ENCODE peak calls at places on chromosomes 16 and 17, in seven cellular contexts. One of them, this sample, is unnamed.

GRCh38 chr17:57455063-57455914 is 199.0 kb downstream of the MSI2 start:
- DNase-seq in mesendoderm: no peak
- DNase-seq in H9: no peak
- DNase-seq in IMR-90: peak; percentile 57
- DNase-seq in mesenchymal stem cell: peak; percentile 43
- DNase-seq in trophoblast cell: no peak
- DNase-seq in H1: no peak
- DNase-seq in this sample: no peak

GRCh38 chr16:11479916-11480315 is 106.8 kb downstream of the LITAF start:
- DNase-seq in mesendoderm: no peak
- DNase-seq in H9: no peak
- DNase-seq in IMR-90: no peak
- DNase-seq in mesenchymal stem cell: no peak
- DNase-seq in trophoblast cell: no peak
- DNase-seq in H1: no peak
- DNase-seq in this sample: no peak

GRCh38 chr16:86479419-86479818 is 30.9 kb upstream of the FOXF1 start:
- DNase-seq in mesendoderm: no peak
- DNase-seq in H9: no peak
- DNase-seq in IMR-90: peak; percentile 64
- DNase-seq in mesenchymal stem cell: peak; percentile 88
- DNase-seq in trophoblast cell: no peak
- DNase-seq in H1: no peak
- DNase-seq in this sample: no peak

GRCh38 chr17:73194514-73195222 is 1.8 kb downstream of the COG1 start:
- DNase-seq in mesendoderm: no peak
- DNase-seq in H9: no peak
- DNase-seq in IMR-90: peak; percentile 90
- DNase-seq in mesenchymal stem cell: peak; percentile 23
- DNase-seq in trophoblast cell: no peak
- DNase-seq in H1: no peak
- DNase-seq in this sample: no peak

GRCh38 chr16:84763164-84763563 is 56.6 kb upstream of the CRISPLD2 start:
- DNase-seq in mesendoderm: no peak
- DNase-seq in H9: no peak
- DNase-seq in IMR-90: no peak
- DNase-seq in mesenchymal stem cell: no peak
- DNase-seq in trophoblast cell: no peak
- DNase-seq in H1: no peak
- DNase-seq in this sample: no peak

GRCh38 chr17:8606415-8606814 is 24.1 kb downstream of the MYH10 start:
- DNase-seq in mesendoderm: no peak
- DNase-seq in H9: no peak
- DNase-seq in IMR-90: no peak
- DNase-seq in mesenchymal stem cell: peak; percentile 18
- DNase-seq in trophoblast cell: no peak
- DNase-seq in H1: no peak
- DNase-seq in this sample: no peak

GRCh38 chr17:17109896-17110295 is 67.6 kb downstream of the MPRIP start:
- DNase-seq in mesendoderm: no peak
- DNase-seq in H9: no peak
- DNase-seq in IMR-90: no peak
- DNase-seq in mesenchymal stem cell: no peak
- DNase-seq in trophoblast cell: no peak
- DNase-seq in H1: no peak
- DNase-seq in this sample: no peak

GRCh38 chr16:67249178-67249759 is 490 bp downstream of the SLC9A5 start:
- DNase-seq in mesendoderm: no peak
- DNase-seq in H9: no peak
- DNase-seq in IMR-90: no peak
- DNase-seq in mesenchymal stem cell: peak; percentile 34
- DNase-seq in trophoblast cell: no peak
- DNase-seq in H1: no peak
- DNase-seq in this sample: no peak

GRCh38 chr17:81036128-81036891 is 1.4 kb downstream of the BAIAP2 start:
- DNase-seq in mesendoderm: no peak
- DNase-seq in H9: no peak
- DNase-seq in IMR-90: no peak
- DNase-seq in mesenchymal stem cell: peak; percentile 28
- DNase-seq in trophoblast cell: no peak
- DNase-seq in H1: no peak
- DNase-seq in this sample: no peak

GRCh38 chr16:4450921-4451619 is 23.4 kb downstream of the NMRAL1 start:
- DNase-seq in mesendoderm: peak; percentile 30
- DNase-seq in H9: no peak
- DNase-seq in IMR-90: no peak
- DNase-seq in mesenchymal stem cell: no peak
- DNase-seq in trophoblast cell: no peak
- DNase-seq in H1: no peak
- DNase-seq in this sample: no peak
- H2AK5ac ChIP-seq in mesendoderm: no peak overlapping the region
- H2AK5ac ChIP-seq in H9: no peak overlapping the region
- H2AK5ac ChIP-seq in IMR-90: no peak overlapping the region
- H2AK5ac ChIP-seq in mesenchymal stem cell: no peak overlapping the region
- H2AK5ac ChIP-seq in trophoblast cell: no peak overlapping the region
- H2AK5ac ChIP-seq in H1: no peak overlapping the region
- H2AK5ac ChIP-seq in this sample: no peak overlapping the region

GRCh38 chr17:41131979-41132378 is 8.0 kb upstream of the KRTAP4-12 start:
- DNase-seq in mesendoderm: no peak
- DNase-seq in H9: no peak
- DNase-seq in IMR-90: peak; percentile 67
- DNase-seq in mesenchymal stem cell: no peak
- DNase-seq in trophoblast cell: no peak
- DNase-seq in H1: no peak
- DNase-seq in this sample: no peak
- H4K8ac ChIP-seq in mesendoderm: no peak overlapping the region
- H4K8ac ChIP-seq in H9: no peak overlapping the region
- H4K8ac ChIP-seq in IMR-90: peak overlapping the region; percentile 31
- H4K8ac ChIP-seq in mesenchymal stem cell: no peak overlapping the region
- H4K8ac ChIP-seq in trophoblast cell: no peak overlapping the region
- H4K8ac ChIP-seq in H1: no peak overlapping the region
- H4K8ac ChIP-seq in this sample: no peak overlapping the region

GRCh38 chr16:77788196-77789084 is at the start of gene VAT1L:
- DNase-seq in mesendoderm: peak; percentile 71
- DNase-seq in H9: peak; percentile 69
- DNase-seq in IMR-90: peak; percentile 63
- DNase-seq in mesenchymal stem cell: peak; percentile 80
- DNase-seq in trophoblast cell: no peak
- DNase-seq in H1: peak; percentile 7
- DNase-seq in this sample: peak; percentile 57

GRCh38 chr16:77790964-77791363 is 2.6 kb downstream of the VAT1L start:
- DNase-seq in mesendoderm: no peak
- DNase-seq in H9: no peak
- DNase-seq in IMR-90: peak; percentile 36
- DNase-seq in mesenchymal stem cell: no peak
- DNase-seq in trophoblast cell: no peak
- DNase-seq in H1: no peak
- DNase-seq in this sample: no peak

GRCh38 chr16:77787452-77787851 is 912 bp upstream of the VAT1L start:
- DNase-seq in mesendoderm: no peak
- DNase-seq in H9: no peak
- DNase-seq in IMR-90: no peak
- DNase-seq in mesenchymal stem cell: no peak
- DNase-seq in trophoblast cell: no peak
- DNase-seq in H1: no peak
- DNase-seq in this sample: no peak

GRCh38 chr16:77789085-77789611 is 784 bp downstream of the VAT1L start:
- DNase-seq in mesendoderm: peak; percentile 34
- DNase-seq in H9: peak; percentile 39
- DNase-seq in IMR-90: no peak
- DNase-seq in mesenchymal stem cell: no peak
- DNase-seq in trophoblast cell: no peak
- DNase-seq in H1: no peak
- DNase-seq in this sample: no peak

DNA sequence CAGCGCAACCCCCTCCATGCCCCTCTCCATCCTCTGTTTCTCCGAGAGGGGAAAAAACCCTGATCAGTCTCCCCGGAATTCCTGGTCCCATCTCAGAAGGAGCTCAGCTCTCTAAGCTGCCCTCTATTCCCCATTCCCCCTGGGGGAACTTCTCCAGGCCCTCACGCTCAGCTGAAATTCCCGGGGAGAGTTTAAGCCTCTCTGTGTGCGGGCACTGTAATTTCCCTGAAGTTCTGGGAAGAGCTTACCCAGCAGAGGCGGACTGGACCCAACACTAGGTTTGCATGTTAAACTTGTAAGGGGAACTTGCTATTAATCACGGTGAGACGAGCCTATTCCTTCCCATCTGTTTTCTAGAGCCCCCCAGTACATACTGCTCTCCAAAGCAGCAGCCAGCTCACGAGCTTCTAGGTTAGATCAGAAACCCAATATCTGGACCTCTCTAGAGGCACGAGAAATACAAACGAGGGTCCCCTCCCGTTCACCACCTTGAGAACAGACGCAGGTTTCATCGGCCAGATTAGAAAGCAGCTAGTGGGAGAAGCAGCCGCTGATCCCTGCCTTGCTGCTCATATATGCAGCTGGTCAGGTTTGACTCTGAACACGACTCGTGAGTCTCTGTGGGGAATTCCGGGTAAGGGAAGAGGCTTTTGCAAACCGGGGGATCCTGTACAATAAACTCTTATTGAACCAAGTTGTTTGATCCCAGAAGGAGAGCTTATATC is 1.4 kb downstream of the VAT1L start:
- DNase-seq in mesendoderm: peak; percentile 11
- DNase-seq in H9: no peak
- DNase-seq in IMR-90: no peak
- DNase-seq in mesenchymal stem cell: no peak
- DNase-seq in trophoblast cell: no peak
- DNase-seq in H1: no peak
- DNase-seq in this sample: no peak
- H3K27me3 ChIP-seq in mesendoderm: peaks cover 2% of the 10 kb centered on the region
- H3K27me3 ChIP-seq in H9: peaks cover 10% of the 10 kb centered on the region
- H3K27me3 ChIP-seq in IMR-90: peaks cover 4% of the 10 kb centered on the region
- H3K27me3 ChIP-seq in mesenchymal stem cell: peaks cover 58% of the 10 kb centered on the region
- H3K27me3 ChIP-seq in trophoblast cell: peaks cover 20% of the 10 kb centered on the region
- H3K27me3 ChIP-seq in H1: no peaks in the 10 kb centered on the region
- H3K27me3 ChIP-seq in this sample: no peaks in the 10 kb centered on the region

DNA sequence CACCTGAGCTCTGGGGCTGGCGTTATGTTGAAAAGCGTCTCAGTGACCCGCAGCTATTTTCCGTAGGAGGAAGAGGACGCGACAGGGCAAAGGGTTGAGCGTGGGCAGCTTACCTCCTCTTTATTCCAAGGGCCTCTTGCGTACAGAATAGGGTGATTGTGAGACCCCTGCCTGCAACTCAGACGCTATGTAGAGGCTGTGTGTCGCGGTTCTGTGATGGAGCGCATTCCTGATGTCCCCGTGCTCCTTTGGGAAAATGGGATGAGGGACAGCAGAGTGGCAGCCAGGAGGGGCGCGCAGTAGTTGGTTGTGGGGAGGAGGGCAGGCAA is 533 bp upstream of the CDH8 start:
- DNase-seq in mesendoderm: peak; percentile 47
- DNase-seq in H9: no peak
- DNase-seq in IMR-90: no peak
- DNase-seq in mesenchymal stem cell: no peak
- DNase-seq in trophoblast cell: no peak
- DNase-seq in H1: no peak
- DNase-seq in this sample: peak; percentile 40
- H2AK5ac ChIP-seq in mesendoderm: no peak overlapping the region
- H2AK5ac ChIP-seq in H9: no peak overlapping the region
- H2AK5ac ChIP-seq in IMR-90: no peak overlapping the region
- H2AK5ac ChIP-seq in mesenchymal stem cell: no peak overlapping the region
- H2AK5ac ChIP-seq in trophoblast cell: no peak overlapping the region
- H2AK5ac ChIP-seq in H1: no peak overlapping the region
- H2AK5ac ChIP-seq in this sample: no peak overlapping the region

GRCh38 chr16:16830973-16831372 is 452.0 kb downstream of the NPIPA7 start:
- DNase-seq in mesendoderm: no peak
- DNase-seq in H9: no peak
- DNase-seq in IMR-90: no peak
- DNase-seq in mesenchymal stem cell: no peak
- DNase-seq in trophoblast cell: no peak
- DNase-seq in H1: no peak
- DNase-seq in this sample: no peak

GRCh38 chr16:16833165-16833564 is 454.2 kb downstream of the NPIPA7 start:
- DNase-seq in mesendoderm: no peak
- DNase-seq in H9: no peak
- DNase-seq in IMR-90: no peak
- DNase-seq in mesenchymal stem cell: no peak
- DNase-seq in trophoblast cell: no peak
- DNase-seq in H1: no peak
- DNase-seq in this sample: no peak

GRCh38 chr16:16828913-16829398 is 450.0 kb downstream of the NPIPA7 start:
- DNase-seq in mesendoderm: peak; percentile 65
- DNase-seq in H9: peak; percentile 29
- DNase-seq in IMR-90: no peak
- DNase-seq in mesenchymal stem cell: no peak
- DNase-seq in trophoblast cell: no peak
- DNase-seq in H1: no peak
- DNase-seq in this sample: no peak

GRCh38 chr16:16830401-16830800 is 451.5 kb downstream of the NPIPA7 start:
- DNase-seq in mesendoderm: peak; percentile 25
- DNase-seq in H9: no peak
- DNase-seq in IMR-90: no peak
- DNase-seq in mesenchymal stem cell: no peak
- DNase-seq in trophoblast cell: no peak
- DNase-seq in H1: no peak
- DNase-seq in this sample: no peak
- H4K8ac ChIP-seq in mesendoderm: no peak overlapping the region
- H4K8ac ChIP-seq in H9: no peak overlapping the region
- H4K8ac ChIP-seq in IMR-90: no peak overlapping the region
- H4K8ac ChIP-seq in mesenchymal stem cell: no peak overlapping the region
- H4K8ac ChIP-seq in trophoblast cell: no peak overlapping the region
- H4K8ac ChIP-seq in H1: no peak overlapping the region
- H4K8ac ChIP-seq in this sample: no peak overlapping the region

GRCh38 chr16:88995194-88995593 is 18.2 kb upstream of the CBFA2T3 start:
- DNase-seq in mesendoderm: no peak
- DNase-seq in H9: no peak
- DNase-seq in IMR-90: no peak
- DNase-seq in mesenchymal stem cell: no peak
- DNase-seq in trophoblast cell: no peak
- DNase-seq in H1: no peak
- DNase-seq in this sample: no peak
- H3K27me3 ChIP-seq in mesendoderm: no peaks in the 10 kb centered on the region
- H3K27me3 ChIP-seq in H9: no peaks in the 10 kb centered on the region
- H3K27me3 ChIP-seq in IMR-90: peaks cover 48% of the 10 kb centered on the region
- H3K27me3 ChIP-seq in mesenchymal stem cell: peaks cover 35% of the 10 kb centered on the region
- H3K27me3 ChIP-seq in trophoblast cell: peaks cover under 1% of the 10 kb centered on the region
- H3K27me3 ChIP-seq in H1: no peaks in the 10 kb centered on the region
- H3K27me3 ChIP-seq in this sample: no peaks in the 10 kb centered on the region

GRCh38 chr17:34254146-34254545 is 939 bp upstream of the CCL2 start:
- DNase-seq in mesendoderm: peak; percentile 42
- DNase-seq in H9: no peak
- DNase-seq in IMR-90: peak; percentile 83
- DNase-seq in mesenchymal stem cell: peak; percentile 72
- DNase-seq in trophoblast cell: no peak
- DNase-seq in H1: no peak
- DNase-seq in this sample: no peak
- H2AK5ac ChIP-seq in mesendoderm: no peak overlapping the region
- H2AK5ac ChIP-seq in H9: no peak overlapping the region
- H2AK5ac ChIP-seq in IMR-90: no peak overlapping the region
- H2AK5ac ChIP-seq in mesenchymal stem cell: peak overlapping the region; percentile 54
- H2AK5ac ChIP-seq in trophoblast cell: peak overlapping the region; percentile 9
- H2AK5ac ChIP-seq in H1: no peak overlapping the region
- H2AK5ac ChIP-seq in this sample: no peak overlapping the region

GRCh38 chr16:80028581-80029380 is 428.2 kb upstream of the MAF start:
- DNase-seq in mesendoderm: peak; percentile 93
- DNase-seq in H9: no peak
- DNase-seq in IMR-90: no peak
- DNase-seq in mesenchymal stem cell: no peak
- DNase-seq in trophoblast cell: no peak
- DNase-seq in H1: no peak
- DNase-seq in this sample: peak; percentile 31
- H4K8ac ChIP-seq in mesendoderm: no peak overlapping the region
- H4K8ac ChIP-seq in H9: no peak overlapping the region
- H4K8ac ChIP-seq in IMR-90: no peak overlapping the region
- H4K8ac ChIP-seq in mesenchymal stem cell: no peak overlapping the region
- H4K8ac ChIP-seq in trophoblast cell: peak overlapping the region; percentile 37
- H4K8ac ChIP-seq in H1: no peak overlapping the region
- H4K8ac ChIP-seq in this sample: no peak overlapping the region